ENCODE peak calls at places on chromosomes 11 and 22, in ten cellular contexts. X is ELR; L is Calu3; Y is amniotic stem cell; W is NCI-H1417; O is fibroblast of villous mesenchyme; Q is H9; A is stimulated activated CD8-positive, alpha-beta memory T cell treated with anti-CD3 and anti-CD28 coated beads, Interleukin-15, amount 100 ng/mL, for 1 hour; Z is dorsolateral prefrontal cortex; T is NT2/D1. E is an unnamed sample.

GRCh38 chr11:108929241-108929640 is 264.4 kb downstream of the DDX10 start:
- DNase-seq in Y (peak), O (peak), W (no peak), T (no peak), Q (no peak), X (peak), A (no peak), Z (no peak), L (no peak), E (no peak)

GRCh38 chr22:26681395-26681821 is 24.0 kb downstream of the MIAT start:
- DNase-seq in O (peak), X (peak), T (peak), L (no peak), Q (peak), A (no peak), Y (no peak), Z (no peak), W (no peak), E (no peak)

GRCh38 chr22:22713416-22713815 is 69.0 kb downstream of the GGTLC2 start:
- DNase-seq in O (no peak), Q (no peak), Z (no peak), X (no peak), W (no peak), A (no peak), L (no peak), T (no peak), Y (no peak), E (no peak)

GRCh38 chr11:131713529-131714134 is 343.2 kb downstream of the NTM start:
- DNase-seq in T (no peak), A (no peak), X (no peak), L (no peak), O (no peak), Q (no peak), W (no peak), Y (no peak), Z (no peak), E (no peak)

GRCh38 chr11:126268361-126268707 is 361 bp downstream of the SRPRA start:
- DNase-seq in O (no peak), A (no peak), Y (no peak), L (no peak), X (peak), Z (no peak), Q (no peak), W (no peak), T (no peak), E (no peak)

GRCh38 chr11:34977039-34977906 is 60.9 kb downstream of the PDHX start:
- DNase-seq in Y (no peak), Q (no peak), Z (no peak), T (no peak), O (peak), W (no peak), X (peak), L (no peak), A (no peak), E (no peak)

GRCh38 chr11:69892986-69893555 is 73.9 kb upstream of the FGF3 start:
- DNase-seq in T (no peak), Y (no peak), X (no peak), L (peak), Z (no peak), O (no peak), W (no peak), Q (no peak), A (no peak), E (peak)

GRCh38 chr11:35947437-35947836 is 3.6 kb downstream of the LDLRAD3 start:
- DNase-seq in X (no peak), A (no peak), L (no peak), T (no peak), W (no peak), Y (no peak), O (no peak), Q (no peak), Z (no peak), E (no peak)

GRCh38 chr11:76698321-76699043 is 27.9 kb upstream of the LRRC32 start:
- DNase-seq in L (no peak), T (peak), Y (no peak), W (no peak), X (peak), O (no peak), A (no peak), Z (no peak), Q (peak), E (no peak)